ENCODE peak calls at places on chromosomes 3 and 15, in nine cellular contexts. One of them, this sample, is unnamed.

GRCh38 chr15:51726302-51727073 is 11.0 kb downstream of the LYSMD2 start:
- DNase-seq in fibroblast of mammary gland: peak; percentile 91
- DNase-seq in midbrain: no peak
- DNase-seq in M059J: peak; percentile 96
- DNase-seq in suprapubic skin: peak; percentile 74
- DNase-seq in germinal center: no peak
- DNase-seq in mucosa of gallbladder: peak; percentile 71
- DNase-seq in globus pallidus: no peak
- DNase-seq in GM23248: peak; percentile 96
- DNase-seq in this sample: peak; percentile 13

GRCh38 chr3:85667744-85668143 is 709.0 kb downstream of the CADM2 start:
- DNase-seq in fibroblast of mammary gland: no peak
- DNase-seq in midbrain: no peak
- DNase-seq in M059J: no peak
- DNase-seq in suprapubic skin: no peak
- DNase-seq in germinal center: no peak
- DNase-seq in mucosa of gallbladder: no peak
- DNase-seq in globus pallidus: no peak
- DNase-seq in GM23248: no peak
- DNase-seq in this sample: no peak

GRCh38 chr15:66701422-66702034 is 508 bp upstream of the SMAD6 start:
- DNase-seq in fibroblast of mammary gland: peak; percentile 29
- DNase-seq in midbrain: no peak
- DNase-seq in M059J: no peak
- DNase-seq in suprapubic skin: no peak
- DNase-seq in germinal center: peak; percentile 59
- DNase-seq in mucosa of gallbladder: peak; percentile 40
- DNase-seq in globus pallidus: no peak
- DNase-seq in GM23248: peak; percentile 89
- DNase-seq in this sample: peak; percentile 33

GRCh38 chr3:40309925-40310635 is 573 bp downstream of the EIF1B start:
- DNase-seq in fibroblast of mammary gland: peak; percentile 45
- DNase-seq in midbrain: peak; percentile 49
- DNase-seq in M059J: peak; percentile 34
- DNase-seq in suprapubic skin: peak; percentile 80
- DNase-seq in germinal center: peak; percentile 50
- DNase-seq in mucosa of gallbladder: peak; percentile 30
- DNase-seq in globus pallidus: peak; percentile 53
- DNase-seq in GM23248: peak; percentile 69
- DNase-seq in this sample: peak; percentile 46

GRCh38 chr15:49877117-49877860 is 241.7 kb downstream of the ATP8B4 start:
- DNase-seq in fibroblast of mammary gland: peak; percentile 70
- DNase-seq in midbrain: no peak
- DNase-seq in M059J: no peak
- DNase-seq in suprapubic skin: no peak
- DNase-seq in germinal center: no peak
- DNase-seq in mucosa of gallbladder: no peak
- DNase-seq in globus pallidus: no peak
- DNase-seq in GM23248: peak; percentile 76
- DNase-seq in this sample: no peak

GRCh38 chr3:71579934-71580318 is 3.6 kb downstream of the FOXP1 start:
- DNase-seq in fibroblast of mammary gland: no peak
- DNase-seq in midbrain: peak; percentile 29
- DNase-seq in M059J: peak; percentile 71
- DNase-seq in suprapubic skin: no peak
- DNase-seq in germinal center: no peak
- DNase-seq in mucosa of gallbladder: no peak
- DNase-seq in globus pallidus: no peak
- DNase-seq in GM23248: peak; percentile 66
- DNase-seq in this sample: no peak

GRCh38 chr3:50327129-50327528 is 894 bp downstream of the TUSC2 start:
- DNase-seq in fibroblast of mammary gland: no peak
- DNase-seq in midbrain: no peak
- DNase-seq in M059J: no peak
- DNase-seq in suprapubic skin: no peak
- DNase-seq in germinal center: no peak
- DNase-seq in mucosa of gallbladder: no peak
- DNase-seq in globus pallidus: no peak
- DNase-seq in GM23248: no peak
- DNase-seq in this sample: no peak

GRCh38 chr15:64337761-64338160 is 18.2 kb downstream of the CSNK1G1 start:
- DNase-seq in fibroblast of mammary gland: no peak
- DNase-seq in midbrain: no peak
- DNase-seq in M059J: no peak
- DNase-seq in suprapubic skin: no peak
- DNase-seq in germinal center: no peak
- DNase-seq in mucosa of gallbladder: no peak
- DNase-seq in globus pallidus: no peak
- DNase-seq in GM23248: no peak
- DNase-seq in this sample: no peak

GRCh38 chr3:196941846-196942225 is 492 bp downstream of the NCBP2 start:
- DNase-seq in fibroblast of mammary gland: peak; percentile 49
- DNase-seq in midbrain: peak; percentile 33
- DNase-seq in M059J: no peak
- DNase-seq in suprapubic skin: no peak
- DNase-seq in germinal center: peak; percentile 45
- DNase-seq in mucosa of gallbladder: peak; percentile 31
- DNase-seq in globus pallidus: no peak
- DNase-seq in GM23248: peak; percentile 86
- DNase-seq in this sample: peak; percentile 43

GRCh38 chr3:190446492-190447301 is 3.0 kb downstream of the TMEM207 start:
- DNase-seq in fibroblast of mammary gland: no peak
- DNase-seq in midbrain: no peak
- DNase-seq in M059J: peak; percentile 38
- DNase-seq in suprapubic skin: no peak
- DNase-seq in germinal center: no peak
- DNase-seq in mucosa of gallbladder: no peak
- DNase-seq in globus pallidus: no peak
- DNase-seq in GM23248: no peak
- DNase-seq in this sample: no peak

This sample was measured in Ammon's horn.